ENCODE peak calls at places on chromosome 2, in seven cellular contexts. One of them, this sample, is unnamed.

GRCh38 chr2:104976603-104977120 is 61.2 kb upstream of the MRPS9 start:
- DNase-seq in left colon: peak; percentile 12
- DNase-seq in HFF-Myc: no peak
- DNase-seq in GM18507: peak; percentile 46
- DNase-seq in DMS 273 treated with DMSO at 0.1 percent for 48 hours: no peak
- DNase-seq in memory B cell: peak; percentile 60
- DNase-seq in T-cell: no peak
- DNase-seq in this sample: no peak

GRCh38 chr2:23425338-23425871 is 40.4 kb downstream of the KLHL29 start:
- DNase-seq in left colon: no peak
- DNase-seq in HFF-Myc: no peak
- DNase-seq in GM18507: no peak
- DNase-seq in DMS 273 treated with DMSO at 0.1 percent for 48 hours: no peak
- DNase-seq in memory B cell: no peak
- DNase-seq in T-cell: no peak
- DNase-seq in this sample: no peak

GRCh38 chr2:75503048-75503607 is 57.6 kb downstream of the EVA1A start:
- DNase-seq in left colon: no peak
- DNase-seq in HFF-Myc: peak; percentile 49
- DNase-seq in GM18507: no peak
- DNase-seq in DMS 273 treated with DMSO at 0.1 percent for 48 hours: no peak
- DNase-seq in memory B cell: no peak
- DNase-seq in T-cell: no peak
- DNase-seq in this sample: no peak

GRCh38 chr2:124112255-124112654 is 87.2 kb downstream of the CNTNAP5 start:
- DNase-seq in left colon: no peak
- DNase-seq in HFF-Myc: no peak
- DNase-seq in GM18507: no peak
- DNase-seq in DMS 273 treated with DMSO at 0.1 percent for 48 hours: no peak
- DNase-seq in memory B cell: no peak
- DNase-seq in T-cell: no peak
- DNase-seq in this sample: no peak

GRCh38 chr2:50953021-50953420 is 78.9 kb downstream of the NRXN1 start:
- DNase-seq in left colon: no peak
- DNase-seq in HFF-Myc: no peak
- DNase-seq in GM18507: no peak
- DNase-seq in DMS 273 treated with DMSO at 0.1 percent for 48 hours: no peak
- DNase-seq in memory B cell: no peak
- DNase-seq in T-cell: no peak
- DNase-seq in this sample: no peak

GRCh38 chr2:239337877-239338484 is 62.8 kb downstream of the HDAC4 start:
- DNase-seq in left colon: peak; percentile 62
- DNase-seq in HFF-Myc: no peak
- DNase-seq in GM18507: no peak
- DNase-seq in DMS 273 treated with DMSO at 0.1 percent for 48 hours: no peak
- DNase-seq in memory B cell: no peak
- DNase-seq in T-cell: no peak
- DNase-seq in this sample: peak; percentile 61

GRCh38 chr2:121539722-121540469 is 9.2 kb downstream of the RNU4ATAC start:
- DNase-seq in left colon: no peak
- DNase-seq in HFF-Myc: no peak
- DNase-seq in GM18507: no peak
- DNase-seq in DMS 273 treated with DMSO at 0.1 percent for 48 hours: no peak
- DNase-seq in memory B cell: no peak
- DNase-seq in T-cell: no peak
- DNase-seq in this sample: no peak

GRCh38 chr2:9278439-9278838 is 71.8 kb downstream of the ASAP2 start:
- DNase-seq in left colon: no peak
- DNase-seq in HFF-Myc: no peak
- DNase-seq in GM18507: no peak
- DNase-seq in DMS 273 treated with DMSO at 0.1 percent for 48 hours: no peak
- DNase-seq in memory B cell: no peak
- DNase-seq in T-cell: no peak
- DNase-seq in this sample: no peak

GRCh38 chr2:212173771-212174510 is 364.7 kb downstream of the ERBB4 start:
- DNase-seq in left colon: no peak
- DNase-seq in HFF-Myc: no peak
- DNase-seq in GM18507: no peak
- DNase-seq in DMS 273 treated with DMSO at 0.1 percent for 48 hours: no peak
- DNase-seq in memory B cell: no peak
- DNase-seq in T-cell: no peak
- DNase-seq in this sample: no peak